ENCODE peak calls at places on chromosomes 11 and 22, in six cellular contexts. S is activated T-cell treated with anti-CD3 and anti-CD28 coated beads, Interleukin-2, amount 50 U/mL, for 4 hours; U is nucleus accumbens; D is NCI-H82; F is activated CD8-positive, alpha-beta memory T cell treated with anti-CD3 and anti-CD28 coated beads, Interleukin-2, amount 50 U/mL, for 48 hours; V is HFF-Myc. I is an unnamed sample.
A peak's percentile ranks its signal among the peaks of the same experiment; 100 is the strongest.

GRCh38 chr11:111148116-111148515 is 97.4 kb upstream of the POU2AF2 start:
- DNase-seq in F (no peak), V (no peak), S (no peak), U (no peak), D (no peak), I (no peak)

GRCh38 chr11:32438883-32439487 is 3.6 kb upstream of the WT1 start:
- DNase-seq in D (no peak), V (no peak), S (no peak), U (no peak), F (peak; percentile 54), I (no peak)

GRCh38 chr11:92302766-92303165 is 78.1 kb downstream of the FAT3 start:
- DNase-seq in S (no peak), F (no peak), V (no peak), D (no peak), U (peak; percentile 8), I (no peak)

GRCh38 chr11:63866211-63866610 is 27.3 kb downstream of the MARK2 start:
- DNase-seq in S (peak; percentile 57), V (no peak), D (no peak), U (no peak), F (peak; percentile 77), I (no peak)

GRCh38 chr22:19786959-19787848 is 26.6 kb downstream of the TBX1 start:
- DNase-seq in V (no peak), F (no peak), U (no peak), D (no peak), S (no peak), I (no peak)

GRCh38 chr11:87176044-87176443 is 138.3 kb downstream of the TMEM135 start:
- DNase-seq in U (no peak), S (no peak), F (no peak), D (no peak), V (peak; percentile 20), I (no peak)

GRCh38 chr11:46761807-46762206 is 42.8 kb downstream of the F2 start:
- DNase-seq in V (no peak), U (no peak), S (no peak), D (no peak), F (no peak), I (no peak)

GRCh38 chr22:48248901-48249455 is 1486.5 kb downstream of the TBC1D22A start:
- DNase-seq in V (no peak), D (no peak), U (no peak), F (no peak), S (no peak), I (no peak)

GRCh38 chr11:2752204-2752772 is 52.5 kb upstream of the KCNQ1OT1 start:
- DNase-seq in V (no peak), U (no peak), S (no peak), F (no peak), D (no peak), I (no peak)

GRCh38 chr11:110908401-110909106 is 196.3 kb upstream of the ARHGAP20 start:
- DNase-seq in F (no peak), U (peak; percentile 4), V (no peak), S (no peak), D (peak; percentile 62), I (no peak)

GRCh38 chr11:112082729-112083128 is 3.8 kb downstream of the TIMM8B start:
- DNase-seq in V (no peak), U (no peak), D (no peak), S (no peak), F (no peak), I (no peak)

GRCh38 chr11:86511086-86511551 is 136.4 kb downstream of the CCDC81 start:
- DNase-seq in F (no peak), U (no peak), S (no peak), V (no peak), D (no peak), I (no peak)

GRCh38 chr22:50243704-50244419 is 961 bp downstream of the TUBGCP6 start:
- DNase-seq in U (no peak), D (no peak), S (no peak), F (no peak), V (no peak), I (no peak)

GRCh38 chr11:73349633-73350032 is 26.6 kb upstream of the RELT start:
- DNase-seq in U (no peak), F (no peak), D (no peak), S (no peak), V (no peak), I (no peak)

GRCh38 chr11:7904910-7905309 is 26.2 kb downstream of the OR10A6 start:
- DNase-seq in U (no peak), F (no peak), V (no peak), S (no peak), D (no peak), I (no peak)

GRCh38 chr11:69230856-69231425 is 63.0 kb upstream of the MYEOV start:
- DNase-seq in S (no peak), V (no peak), F (peak; percentile 12), D (no peak), U (no peak), I (no peak)

GRCh38 chr22:38953577-38954413 is 3.6 kb upstream of the APOBEC3A start:
- DNase-seq in D (no peak), V (no peak), S (peak; percentile 20), F (peak; percentile 77), U (no peak), I (no peak)

GRCh38 chr11:59754494-59754858 is 700 bp upstream of the STX3 start:
- DNase-seq in U (no peak), F (peak; percentile 69), D (peak; percentile 44), V (no peak), S (no peak), I (no peak)

GRCh38 chr11:79430280-79430679 is 10.6 kb downstream of the TENM4 start:
- DNase-seq in S (no peak), F (no peak), D (peak; percentile 8), U (no peak), V (no peak), I (no peak)

GRCh38 chr22:32573991-32574390 is 99.4 kb downstream of the FBXO7 start:
- DNase-seq in F (no peak), D (no peak), S (no peak), U (no peak), V (no peak), I (no peak)